ENCODE peak calls at places on chromosomes 3 and 15, in seven cellular contexts. R is body of pancreas, L is adrenal gland, E is IMR-90, Z is right lobe of liver, O is brain microvascular endothelial cell, C is suprapubic skin. S is an unnamed sample. For H3K36me3, the result is how much of the 10 kb centered on the place peaks cover.

GRCh38 chr15:63430766-63431451 is 49.3 kb upstream of the CA12 start:
- DNase-seq in R (no peak), O (no peak), L (no peak), E (no peak), C (no peak), Z (no peak), S (no peak)

GRCh38 chr3:123098411-123099330 is 31.8 kb downstream of the PDIA5 start:
- DNase-seq in L (peak), R (no peak), Z (no peak), O (no peak), E (no peak), C (no peak), S (no peak)

GRCh38 chr15:90232196-90232595 is 1.5 kb downstream of the CIB1 start:
- DNase-seq in E (no peak), Z (no peak), L (no peak), R (peak), O (no peak), C (no peak), S (no peak)

GRCh38 chr3:161890147-161890625 is 393.6 kb downstream of the OTOL1 start:
- DNase-seq in C (no peak), R (no peak), E (peak), O (peak), Z (no peak), L (no peak), S (peak)

GRCh38 chr3:173841334-173841733 is 443.8 kb downstream of the NLGN1 start:
- DNase-seq in E (no peak), R (no peak), L (no peak), O (no peak), C (no peak), Z (no peak), S (no peak)

GRCh38 chr15:48602358-48603122 is 43.0 kb downstream of the FBN1 start:
- DNase-seq in L (no peak), R (no peak), C (no peak), O (peak), E (peak), Z (no peak), S (no peak)

GRCh38 chr3:170222647-170223541 is 670 bp downstream of the PRKCI start:
- DNase-seq in R (peak), L (peak), E (peak), O (peak), C (peak), Z (no peak), S (peak)

GRCh38 chr3:150721285-150722130 is 17.8 kb upstream of the ERICH6 start:
- DNase-seq in Z (no peak), C (no peak), E (peak), R (no peak), L (no peak), O (peak), S (no peak)

GRCh38 chr3:158748237-158748828 is 16.1 kb upstream of the RARRES1 start:
- DNase-seq in O (peak), L (peak), Z (peak), E (peak), C (no peak), R (peak), S (peak)

GRCh38 chr3:172546105-172546504 is 22.9 kb upstream of the TNFSF10 start:
- DNase-seq in E (no peak), R (no peak), Z (no peak), O (no peak), L (no peak), C (no peak), S (no peak)

GRCh38 chr3:141415959-141416358 is 47.7 kb downstream of the ZBTB38 start:
- DNase-seq in O (no peak), C (no peak), E (no peak), R (no peak), L (no peak), Z (no peak), S (no peak)

GRCh38 chr3:122964844-122965243 is 62.7 kb downstream of the SEMA5B start:
- DNase-seq in O (no peak), L (no peak), Z (no peak), C (no peak), E (no peak), R (no peak), S (no peak)

GRCh38 chr15:69973102-69973714 is 124.5 kb downstream of the TLE3 start:
- DNase-seq in L (no peak), E (peak), C (no peak), O (peak), R (no peak), Z (no peak), S (no peak)

GRCh38 chr3:41202834-41203345 is 3.6 kb downstream of the CTNNB1 start:
- DNase-seq in L (no peak), E (peak), C (no peak), R (peak), Z (no peak), O (peak), S (no peak)

GRCh38 chr3:47865192-47865591 is 62.3 kb downstream of the DHX30 start:
- DNase-seq in E (no peak), O (no peak), L (no peak), C (no peak), Z (no peak), R (no peak), S (no peak)

GRCh38 chr15:43441316-43441715 is 51.6 kb downstream of the TP53BP1 start:
- DNase-seq in O (peak), L (no peak), C (no peak), R (no peak), Z (no peak), E (peak), S (no peak)

DNA sequence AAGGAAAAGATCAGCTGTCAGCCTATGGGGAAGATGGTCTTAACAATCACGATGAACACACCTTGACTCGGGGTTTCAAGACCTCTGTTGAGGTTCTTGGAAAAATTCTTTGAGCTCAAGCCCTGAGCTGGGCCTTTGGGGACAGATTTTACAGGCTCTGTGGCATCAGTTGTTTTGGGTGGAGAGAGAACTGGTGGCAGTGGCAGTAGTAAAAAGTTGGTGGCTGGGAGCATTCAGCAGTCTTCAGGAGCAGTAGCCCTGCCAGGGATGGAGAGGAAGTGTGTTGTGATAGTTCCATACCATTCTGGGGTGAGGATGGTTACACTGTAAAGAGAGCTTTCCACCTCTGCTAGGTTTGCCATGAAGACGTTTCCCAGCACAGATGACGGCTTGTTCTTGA is 4.9 kb upstream of the KY start:
- DNase-seq in O (no peak), L (no peak), C (no peak), R (no peak), E (no peak), Z (no peak), S (no peak)
- H3K4me3 ChIP-seq in O (no peak), L (no peak), C (no peak), R (no peak), E (no peak), Z (no peak), S (no peak)

GRCh38 chr3:129249284-129250065 is at the start of gene COPG1:
- DNase-seq in O (peak), R (peak), E (peak), L (peak), C (peak), Z (peak), S (peak)
- TF ChIP-seq CTCF in O (no peak), R (peak), E (no peak), L (no peak), C (no peak), Z (no peak), S (no peak)

GRCh38 chr3:9666704-9667445 is 17.6 kb downstream of the MTMR14 start:
- DNase-seq in Z (no peak), O (no peak), R (no peak), E (no peak), L (no peak), C (no peak), S (no peak)
- H3K36me3 ChIP-seq in Z (under half), O (half or more), R (under half), E (half or more), L (half or more), C (half or more), S (half or more)

GRCh38 chr3:152328841-152329240 is 60.1 kb downstream of the MBNL1 start:
- DNase-seq in Z (no peak), C (no peak), O (peak), L (no peak), E (peak), R (no peak), S (no peak)
- H3K4me3 ChIP-seq in Z (no peak), C (no peak), O (no peak), L (no peak), E (no peak), R (no peak), S (peak)

GRCh38 chr15:84748274-84749110 is at the start of gene ZNF592:
- DNase-seq in C (peak), L (peak), O (peak), E (peak), R (peak), Z (peak), S (peak)
- TF ChIP-seq CTCF in C (peak), L (no peak), O (peak), E (peak), R (no peak), Z (no peak), S (no peak)

GRCh38 chr3:183259621-183260020 is 6.6 kb downstream of the B3GNT5 start:
- DNase-seq in R (no peak), Z (no peak), C (no peak), O (no peak), E (no peak), L (no peak), S (no peak)

GRCh38 chr3:183260167-183260904 is 7.3 kb downstream of the B3GNT5 start:
- DNase-seq in E (no peak), L (no peak), C (no peak), Z (no peak), O (no peak), R (no peak), S (no peak)

GRCh38 chr3:183262979-183263378 is 9.9 kb downstream of the B3GNT5 start:
- DNase-seq in R (no peak), O (no peak), L (no peak), E (no peak), Z (no peak), C (no peak), S (no peak)

GRCh38 chr3:183259087-183259486 is 6.0 kb downstream of the B3GNT5 start:
- DNase-seq in Z (no peak), L (no peak), E (no peak), O (no peak), R (no peak), C (no peak), S (no peak)

GRCh38 chr3:183261103-183261502 is 8.1 kb downstream of the B3GNT5 start:
- DNase-seq in C (no peak), O (no peak), Z (no peak), L (no peak), E (no peak), R (no peak), S (no peak)
- H3K36me3 ChIP-seq in C (under half), O (under half), Z (under half), L (under half), E (under half), R (under half), S (under half)

GRCh38 chr3:57227930-57228733 is 603 bp downstream of the APPL1 start:
- DNase-seq in R (peak), L (peak), E (peak), C (no peak), O (peak), Z (peak), S (peak)

GRCh38 chr3:57227204-57227929 is at the start of gene APPL1:
- DNase-seq in L (peak), C (peak), Z (peak), E (peak), O (peak), R (peak), S (peak)

GRCh38 chr3:57226156-57226555 is 1.4 kb upstream of the APPL1 start:
- DNase-seq in O (no peak), L (no peak), E (no peak), R (no peak), Z (no peak), C (no peak), S (no peak)

GRCh38 chr3:57230006-57230405 is 2.5 kb downstream of the APPL1 start:
- DNase-seq in Z (no peak), R (no peak), O (no peak), C (no peak), L (no peak), E (no peak), S (no peak)

DNA sequence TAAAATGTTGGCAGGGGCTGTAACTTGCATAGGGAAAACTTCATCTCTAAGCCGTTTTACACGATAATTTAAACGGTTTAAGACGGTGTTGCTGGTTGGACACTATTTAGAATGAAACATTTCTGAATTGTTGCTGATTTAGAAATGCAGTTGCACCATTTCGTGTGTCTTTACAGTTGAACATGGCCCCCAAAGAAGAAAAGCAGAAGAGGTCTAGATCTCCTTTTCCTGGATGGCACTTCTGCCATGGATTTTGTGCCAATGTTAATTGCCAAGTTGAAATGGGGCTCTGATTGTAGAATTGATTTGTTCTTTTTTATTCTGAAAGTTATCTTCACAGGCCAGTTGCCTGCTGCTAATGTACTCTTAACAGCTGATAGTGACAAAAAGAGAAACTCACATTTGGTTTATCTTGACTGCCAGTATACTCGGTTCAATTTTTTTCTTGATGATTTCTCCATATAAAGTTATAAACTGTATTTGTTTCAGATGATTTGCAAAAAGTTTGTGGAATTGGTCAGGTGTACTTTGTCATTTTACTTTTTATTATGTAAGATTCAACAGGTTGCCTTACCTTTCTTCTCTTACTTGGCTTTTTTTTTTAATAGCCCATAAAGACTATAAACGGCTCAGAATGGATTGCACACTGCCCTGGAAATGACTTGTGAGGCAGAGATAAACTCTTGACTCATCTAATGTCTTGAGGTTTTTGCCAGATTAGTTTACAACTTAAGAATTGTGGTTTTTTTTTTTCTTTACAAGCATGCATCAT is 1.4 kb downstream of the APPL1 start:
- DNase-seq in R (no peak), E (peak), L (no peak), C (no peak), O (peak), Z (no peak), S (no peak)
- H3K4me3 ChIP-seq in R (peak), E (peak), L (peak), C (peak), O (peak), Z (peak), S (peak)

DNA sequence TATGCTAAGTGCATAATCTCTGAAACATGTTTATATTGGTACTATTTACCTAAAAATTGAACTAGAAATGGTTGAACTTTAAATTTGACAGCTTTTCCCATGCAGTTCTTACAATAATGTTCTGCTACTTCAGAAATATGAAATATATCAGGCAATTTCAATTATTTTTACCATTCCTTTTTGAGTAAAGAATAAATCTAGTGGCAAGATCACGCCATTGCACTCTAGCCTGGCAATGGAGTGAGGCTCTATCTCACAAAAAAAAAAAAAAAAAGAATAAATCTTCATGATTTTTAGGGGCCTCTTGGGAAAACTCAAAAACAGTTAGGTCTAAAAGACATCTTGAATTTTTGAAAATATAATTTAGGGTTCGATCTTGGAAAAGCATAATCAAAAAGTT is 10.6 kb upstream of the DNAAF4 start:
- DNase-seq in O (no peak), Z (no peak), R (no peak), C (no peak), E (no peak), L (no peak), S (no peak)
- TF ChIP-seq CTCF in O (peak), Z (no peak), R (no peak), C (no peak), E (peak), L (no peak), S (no peak)

DNA sequence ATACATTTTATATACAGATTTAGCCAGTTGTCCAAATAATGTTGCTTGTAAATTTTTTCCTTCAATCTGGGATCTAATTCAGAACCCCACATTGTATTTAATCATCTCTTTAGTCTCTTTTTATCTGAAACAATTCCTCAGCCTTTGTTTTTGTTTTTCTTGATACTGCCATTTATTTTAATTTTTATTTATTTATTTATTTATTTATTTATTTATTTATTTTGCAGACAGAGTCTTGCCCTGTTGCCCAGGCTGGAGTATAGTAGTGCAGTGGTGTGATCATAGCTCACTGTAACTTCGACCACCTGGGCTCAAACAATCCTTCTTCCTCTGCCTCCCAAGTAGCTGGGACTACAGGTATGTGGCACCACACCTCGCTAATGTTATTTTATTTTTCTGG is 61.5 kb downstream of the CHCHD4 start:
- DNase-seq in O (no peak), Z (no peak), L (no peak), C (no peak), R (no peak), E (no peak), S (no peak)
- H3K36me3 ChIP-seq in O (under half), Z (under half), L (under half), C (under half), R (under half), E (under half), S (under half)

DNA sequence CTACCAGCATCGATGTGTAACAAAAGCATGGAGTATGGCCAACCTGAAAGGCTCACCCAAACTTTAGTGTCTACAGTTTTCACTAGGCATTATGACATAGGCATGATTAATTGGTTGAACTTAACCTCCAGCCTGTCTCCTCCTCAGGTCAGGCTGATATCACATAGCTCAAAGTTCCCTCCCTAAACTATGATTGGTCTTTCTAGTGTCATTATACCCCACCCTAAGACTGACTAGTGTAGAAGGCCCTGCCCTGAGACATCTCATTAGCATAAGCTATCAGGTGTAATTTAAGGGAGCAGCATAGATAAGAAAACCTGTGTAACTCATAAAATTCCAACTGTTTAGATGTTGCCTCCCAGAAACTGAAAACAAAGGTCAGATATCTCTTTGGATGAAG is 195.2 kb downstream of the ALCAM start:
- DNase-seq in E (no peak), R (no peak), Z (no peak), O (no peak), L (no peak), C (no peak), S (no peak)
- H3K4me3 ChIP-seq in E (no peak), R (no peak), Z (no peak), O (no peak), L (no peak), C (no peak), S (no peak)

S was measured in lower lobe of right lung.